ENCODE peak calls at places on chromosome 12, in eight cellular contexts. J, W, E, S, T, Y, D and Q are unnamed samples.

GRCh38 chr12:15701721-15702156 is 87.4 kb downstream of the EPS8 start:
- DNase-seq in E (no peak), S (no peak), D (peak; percentile 68), J (no peak), W (no peak), T (no peak), Y (no peak), Q (no peak)

GRCh38 chr12:50333441-50333840 is 50.1 kb upstream of the LIMA1 start:
- DNase-seq in E (no peak), T (no peak), Y (no peak), D (no peak), S (no peak), W (no peak), J (no peak), Q (no peak)

GRCh38 chr12:127178463-127178862 is 1088.5 kb upstream of the TMEM132C start:
- DNase-seq in S (no peak), T (no peak), J (no peak), D (no peak), Y (no peak), W (no peak), E (no peak), Q (no peak)

GRCh38 chr12:92503029-92503931 is 199.5 kb upstream of the PLEKHG7 start:
- DNase-seq in D (no peak), Y (peak; percentile 42), W (peak; percentile 38), S (no peak), E (no peak), J (no peak), T (no peak), Q (no peak)

GRCh38 chr12:75606921-75607320 is 95.5 kb upstream of the KRR1 start:
- DNase-seq in S (no peak), J (no peak), T (no peak), D (no peak), Y (no peak), W (no peak), E (no peak), Q (no peak)

GRCh38 chr12:9707864-9708808 is 24.8 kb downstream of the CLECL1 start:
- DNase-seq in J (no peak), E (peak; percentile 66), T (peak; percentile 48), W (peak; percentile 28), S (peak; percentile 40), D (peak; percentile 65), Y (peak; percentile 51), Q (no peak)

GRCh38 chr12:118119449-118119879 is 15.7 kb upstream of the VSIG10 start:
- DNase-seq in S (no peak), W (no peak), E (no peak), T (no peak), Y (no peak), J (peak; percentile 24), D (no peak), Q (no peak)

GRCh38 chr12:115423546-115423987 is 739.6 kb upstream of the TBX3 start:
- DNase-seq in W (no peak), S (no peak), D (no peak), T (no peak), J (peak; percentile 69), Y (no peak), E (no peak), Q (no peak)

GRCh38 chr12:107415066-107415465 is 270.5 kb upstream of the PWP1 start:
- DNase-seq in D (peak; percentile 77), J (no peak), E (no peak), Y (no peak), T (no peak), W (no peak), S (no peak), Q (no peak)

GRCh38 chr12:95634622-95635621 is 83.6 kb upstream of the USP44 start:
- DNase-seq in S (no peak), D (peak; percentile 94), E (no peak), T (no peak), Y (peak; percentile 72), J (peak; percentile 77), W (no peak), Q (peak; percentile 78)

GRCh38 chr12:127496255-127496654 is 770.7 kb upstream of the TMEM132C start:
- DNase-seq in Y (no peak), T (no peak), W (no peak), D (no peak), J (no peak), S (no peak), E (no peak), Q (no peak)

GRCh38 chr12:89280833-89281533 is 71.3 kb downstream of the DUSP6 start:
- DNase-seq in T (peak; percentile 29), S (no peak), E (no peak), J (no peak), D (peak; percentile 54), W (no peak), Y (no peak), Q (no peak)

GRCh38 chr12:80165741-80166140 is 66.4 kb downstream of the OTOGL start:
- DNase-seq in S (no peak), T (no peak), W (no peak), J (no peak), D (no peak), Y (no peak), E (no peak), Q (no peak)

GRCh38 chr12:64883264-64884163 is 59.1 kb downstream of the TBC1D30 start:
- DNase-seq in D (no peak), E (no peak), Y (no peak), J (no peak), S (no peak), T (no peak), W (no peak), Q (no peak)

GRCh38 chr12:45089417-45089816 is 38.5 kb upstream of the DBX2 start:
- DNase-seq in E (no peak), J (no peak), S (no peak), T (no peak), Y (no peak), D (no peak), W (no peak), Q (no peak)

GRCh38 chr12:45572114-45572513 is 157.4 kb upstream of the ARID2 start:
- DNase-seq in E (no peak), W (no peak), Y (no peak), D (no peak), T (no peak), J (no peak), S (no peak), Q (no peak)

GRCh38 chr12:53077030-53077429 is 2.2 kb downstream of the SPRYD3 start:
- DNase-seq in J (no peak), Y (peak; percentile 63), T (no peak), W (no peak), D (no peak), S (no peak), E (no peak), Q (no peak)

GRCh38 chr12:110373025-110373876 is 30.3 kb downstream of the ANAPC7 start:
- DNase-seq in Y (no peak), W (peak; percentile 49), J (no peak), D (no peak), S (no peak), E (no peak), T (no peak), Q (peak; percentile 42)

GRCh38 chr12:122072031-122072970 is 6.3 kb upstream of the MLXIP start:
- DNase-seq in Y (peak; percentile 64), T (peak; percentile 81), S (peak; percentile 63), E (peak; percentile 81), J (peak; percentile 65), W (peak; percentile 59), D (peak; percentile 95), Q (no peak)

GRCh38 chr12:15962760-15963159 is 51.6 kb downstream of the DERA start:
- DNase-seq in W (no peak), Y (no peak), D (peak; percentile 12), T (no peak), E (no peak), S (no peak), J (no peak), Q (no peak)

GRCh38 chr12:126361804-126362203 is 1296.6 kb downstream of the AACS start:
- DNase-seq in D (no peak), J (no peak), E (no peak), S (no peak), Y (no peak), W (no peak), T (no peak), Q (no peak)

GRCh38 chr12:49059385-49060232 is 985 bp downstream of the KMT2D start:
- DNase-seq in Y (no peak), S (no peak), T (no peak), J (peak; percentile 72), D (no peak), E (no peak), W (no peak), Q (peak; percentile 65)
- TF ChIP-seq POLR2A in Y (no peak), S (no peak), T (no peak), J (no peak), D (no peak), E (no peak), W (no peak), Q (no peak)

GRCh38 chr12:51910168-51910567 is 2.9 kb downstream of the ACVRL1 start:
- DNase-seq in W (no peak), E (no peak), J (peak; percentile 9), S (no peak), T (no peak), Y (no peak), D (no peak), Q (no peak)
- H3K4me1 ChIP-seq in W (peaks cover 3% of the 10 kb centered on the region), E (peaks cover 56% of the 10 kb centered on the region), J (no peaks in the 10 kb centered on the region), S (peaks cover 95% of the 10 kb centered on the region), T (peaks cover 83% of the 10 kb centered on the region), Y (peaks cover 9% of the 10 kb centered on the region), D (peaks cover 47% of the 10 kb centered on the region), Q (no peaks in the 10 kb centered on the region)

GRCh38 chr12:112350593-112351592 is 31.3 kb downstream of the HECTD4 start:
- DNase-seq in D (no peak), W (no peak), J (no peak), Y (no peak), E (no peak), S (no peak), T (no peak), Q (no peak)
- TF ChIP-seq POLR2A in D (no peak), W (no peak), J (no peak), Y (no peak), E (no peak), S (no peak), T (no peak), Q (no peak)

GRCh38 chr12:30792648-30793499 is 38.1 kb upstream of the CAPRIN2 start:
- DNase-seq in E (no peak), W (no peak), Y (peak; percentile 18), T (no peak), J (no peak), S (no peak), D (peak; percentile 55), Q (no peak)

GRCh38 chr12:30795410-30795659 is 40.6 kb upstream of the CAPRIN2 start:
- DNase-seq in J (no peak), E (no peak), S (no peak), D (no peak), T (no peak), W (no peak), Y (no peak), Q (no peak)

GRCh38 chr12:30795660-30796507 is 41.1 kb upstream of the CAPRIN2 start:
- DNase-seq in J (peak; percentile 64), E (peak; percentile 75), T (peak; percentile 84), D (peak; percentile 80), W (peak; percentile 42), S (no peak), Y (peak; percentile 53), Q (peak; percentile 63)

GRCh38 chr12:30794591-30795409 is 40.0 kb upstream of the CAPRIN2 start:
- DNase-seq in W (no peak), Y (peak; percentile 23), S (no peak), T (peak; percentile 56), J (no peak), E (peak; percentile 55), D (peak; percentile 85), Q (no peak)

DNA sequence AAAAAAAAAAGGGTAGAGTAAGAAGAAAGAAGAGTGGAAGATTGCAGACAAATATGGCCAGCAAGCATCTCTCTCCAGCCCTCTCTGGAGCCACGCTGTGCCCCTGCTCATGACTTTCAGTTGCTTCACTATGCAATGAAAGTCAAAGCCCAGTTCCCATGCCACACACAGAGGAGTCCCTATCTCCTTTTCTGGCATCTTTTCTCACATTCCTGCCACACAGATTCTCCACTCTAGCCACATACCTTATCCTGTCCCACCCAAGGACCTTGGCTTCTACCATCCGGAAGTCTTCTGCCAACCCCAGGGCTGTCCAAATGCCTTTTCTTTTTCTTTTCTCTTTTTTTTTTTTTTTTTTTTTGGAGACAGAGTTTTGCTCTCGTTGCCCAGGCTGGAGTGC is 39.3 kb upstream of the CAPRIN2 start:
- DNase-seq in J (no peak), W (no peak), T (no peak), D (no peak), S (no peak), E (no peak), Y (no peak), Q (no peak)
- H3K4me1 ChIP-seq in J (no peaks in the 10 kb centered on the region), W (no peaks in the 10 kb centered on the region), T (peaks cover 11% of the 10 kb centered on the region), D (peaks cover 17% of the 10 kb centered on the region), S (peaks cover 29% of the 10 kb centered on the region), E (peaks cover 24% of the 10 kb centered on the region), Y (peaks cover 15% of the 10 kb centered on the region), Q (peaks cover 18% of the 10 kb centered on the region)